ENCODE peak calls at places on chromosomes 6 and 20, in ten cellular contexts. R is tibial nerve, J is nephron progenitor cell, N is astrocyte of the spinal cord, F is left ventricle myocardium inferior, O is HFFc6, Q is glomerular endothelial cell, A is GM19239, W is A549, Z is Kasumi-1. B is an unnamed sample.

GRCh38 chr6:116405663-116406329 is 35.0 kb downstream of the DSE start:
- DNase-seq in N (peak; percentile 77), Q (no peak), A (no peak), W (no peak), F (no peak), J (peak; percentile 15), O (peak; percentile 48), Z (no peak), R (no peak), B (no peak)

GRCh38 chr6:43941174-43941573 is 171.2 kb downstream of the VEGFA start:
- DNase-seq in J (no peak), W (no peak), R (no peak), Z (no peak), A (no peak), N (no peak), Q (no peak), O (no peak), F (peak; percentile 2), B (no peak)

GRCh38 chr20:11056414-11056813 is 382.6 kb upstream of the JAG1 start:
- DNase-seq in A (no peak), F (no peak), Q (no peak), J (no peak), W (no peak), Z (no peak), N (no peak), O (no peak), R (no peak), B (no peak)

GRCh38 chr6:89527634-89528033 is 94.7 kb downstream of the ANKRD6 start:
- DNase-seq in O (no peak), Z (no peak), F (no peak), J (no peak), A (no peak), N (no peak), R (no peak), Q (no peak), W (no peak), B (no peak)

GRCh38 chr6:4383910-4384637 is 248.7 kb upstream of the ECI2 start:
- DNase-seq in N (no peak), W (no peak), Q (no peak), R (no peak), A (no peak), J (no peak), Z (no peak), O (no peak), F (no peak), B (no peak)

GRCh38 chr6:155397172-155397705 is 58.4 kb downstream of the NOX3 start:
- DNase-seq in A (no peak), Q (no peak), Z (no peak), N (no peak), W (no peak), R (no peak), O (no peak), J (no peak), F (no peak), B (no peak)

GRCh38 chr6:1363298-1363697 is 26.1 kb upstream of the FOXF2 start:
- DNase-seq in J (no peak), O (no peak), Q (no peak), R (no peak), F (no peak), N (no peak), W (no peak), Z (no peak), A (no peak), B (no peak)

GRCh38 chr20:46324379-46324778 is 16.1 kb upstream of the CDH22 start:
- DNase-seq in N (no peak), Q (no peak), J (no peak), Z (no peak), W (no peak), R (no peak), F (no peak), O (no peak), A (no peak), B (no peak)

GRCh38 chr6:5866547-5867051 is 140.1 kb downstream of the NRN1 start:
- DNase-seq in Z (no peak), F (no peak), N (peak; percentile 52), W (no peak), O (peak; percentile 21), J (no peak), A (no peak), Q (no peak), R (no peak), B (no peak)

GRCh38 chr20:14879020-14879697 is 541.7 kb upstream of the FLRT3 start:
- DNase-seq in A (no peak), W (peak; percentile 92), Z (no peak), F (no peak), R (no peak), Q (peak; percentile 18), O (no peak), N (peak; percentile 79), J (no peak), B (no peak)

GRCh38 chr6:53628354-53629119 is 37.0 kb downstream of the KLHL31 start:
- DNase-seq in O (peak; percentile 28), Z (no peak), Q (no peak), N (peak; percentile 73), W (no peak), R (no peak), J (no peak), A (no peak), F (no peak), B (no peak)

GRCh38 chr6:23535071-23535470 is 590.9 kb upstream of the NRSN1 start:
- DNase-seq in A (no peak), Q (no peak), O (no peak), N (no peak), R (no peak), Z (no peak), J (no peak), F (no peak), W (no peak), B (no peak)

GRCh38 chr6:168418631-168419250 is 22.2 kb upstream of the SMOC2 start:
- DNase-seq in J (peak; percentile 49), R (no peak), A (no peak), W (no peak), F (no peak), N (no peak), Z (no peak), O (no peak), Q (no peak), B (no peak)

GRCh38 chr6:144297498-144298166 is 12.5 kb downstream of the UTRN start:
- DNase-seq in F (no peak), A (no peak), J (no peak), R (no peak), N (no peak), Q (no peak), Z (no peak), W (no peak), O (peak; percentile 39), B (no peak)

GRCh38 chr6:107458687-107459282 is 579 bp downstream of the PDSS2 start:
- DNase-seq in A (peak; percentile 9), J (no peak), Q (no peak), N (peak; percentile 22), R (no peak), F (peak; percentile 22), W (peak; percentile 29), O (peak; percentile 21), Z (peak; percentile 31), B (peak; percentile 13)

GRCh38 chr6:25757936-25758642 is 3.5 kb downstream of the SLC17A4 start:
- DNase-seq in Q (no peak), J (no peak), F (no peak), W (no peak), O (no peak), A (no peak), R (no peak), N (no peak), Z (no peak), B (no peak)

GRCh38 chr20:62711703-62712101 is 3.1 kb downstream of the NTSR1 start:
- DNase-seq in O (no peak), F (no peak), R (no peak), Z (no peak), A (no peak), J (no peak), Q (no peak), N (no peak), W (no peak), B (no peak)

GRCh38 chr20:40763646-40764295 is 74.7 kb upstream of the MAFB start:
- DNase-seq in N (peak; percentile 15), Z (no peak), J (no peak), F (no peak), W (no peak), R (no peak), A (no peak), O (no peak), Q (no peak), B (no peak)

GRCh38 chr6:3741477-3741871 is 10.0 kb downstream of the PXDC1 start:
- DNase-seq in A (no peak), O (no peak), J (no peak), W (no peak), F (no peak), N (no peak), Z (no peak), R (no peak), Q (no peak), B (no peak)

GRCh38 chr6:167658106-167658505 is 168.6 kb upstream of the AFDN start:
- DNase-seq in Q (no peak), N (no peak), W (no peak), F (no peak), J (no peak), R (no peak), O (no peak), Z (no peak), A (no peak), B (no peak)

GRCh38 chr6:117890172-117890571 is 16.9 kb upstream of the SLC35F1 start:
- DNase-seq in O (no peak), W (no peak), A (no peak), Z (no peak), F (no peak), R (no peak), Q (no peak), J (no peak), N (no peak), B (no peak)

GRCh38 chr6:121285041-121285440 is 49.2 kb downstream of the TBC1D32 start:
- DNase-seq in N (peak; percentile 47), O (peak; percentile 74), A (no peak), Z (no peak), J (no peak), W (no peak), R (no peak), Q (no peak), F (no peak), B (no peak)

GRCh38 chr6:146913842-146914562 is 290.2 kb upstream of the STXBP5 start:
- DNase-seq in Z (no peak), Q (peak; percentile 93), R (peak; percentile 36), O (peak; percentile 99), A (no peak), N (peak; percentile 99), W (peak; percentile 52), J (peak; percentile 52), F (peak; percentile 33), B (no peak)

GRCh38 chr6:166405416-166405815 is 22.7 kb upstream of the MPC1 start:
- DNase-seq in R (no peak), O (no peak), J (peak; percentile 27), Z (no peak), Q (no peak), N (no peak), F (no peak), W (no peak), A (no peak), B (no peak)

GRCh38 chr20:4247261-4247660 is 231.9 kb upstream of the RNF24 start:
- DNase-seq in O (no peak), W (no peak), N (no peak), Q (no peak), R (no peak), Z (no peak), F (no peak), J (no peak), A (no peak), B (no peak)

GRCh38 chr6:90336591-90336990 is 39.9 kb upstream of the BACH2 start:
- DNase-seq in Q (no peak), N (no peak), R (no peak), Z (no peak), O (no peak), J (no peak), A (no peak), W (no peak), F (no peak), B (no peak)

GRCh38 chr6:36296240-36296639 is 26.4 kb downstream of the PNPLA1 start:
- DNase-seq in W (no peak), A (no peak), F (no peak), Z (no peak), N (no peak), J (no peak), R (no peak), Q (no peak), O (no peak), B (no peak)

GRCh38 chr6:141326426-141326825 is 806.3 kb upstream of the GJE1 start:
- DNase-seq in W (peak; percentile 34), J (no peak), Z (no peak), Q (peak; percentile 88), R (peak; percentile 54), A (no peak), O (peak; percentile 99), F (no peak), N (peak; percentile 98), B (peak; percentile 52)